ENCODE peak calls at places on chromosomes 7 and 10, in five cellular contexts. R is upper lobe of right lung, I is lung, T is IMR-90, S is kidney. Z is an unnamed sample.

GRCh38 chr10:13823046-13823711 is 236.4 kb downstream of the PRPF18 start:
- DNase-seq in I (no peak), T (no peak), R (no peak), S (no peak), Z (no peak)

GRCh38 chr10:25017661-25018060 is 1.2 kb downstream of the THNSL1 start:
- DNase-seq in R (no peak), I (no peak), T (no peak), S (no peak), Z (no peak)

GRCh38 chr7:153772966-153773365 is 279.2 kb upstream of the DPP6 start:
- DNase-seq in I (no peak), S (no peak), R (no peak), T (no peak), Z (no peak)

GRCh38 chr7:77289387-77289786 is 89.8 kb upstream of the FGL2 start:
- DNase-seq in I (no peak), R (no peak), T (no peak), S (no peak), Z (no peak)

GRCh38 chr7:119397156-119397555 is 875.8 kb upstream of the KCND2 start:
- DNase-seq in S (no peak), I (no peak), T (no peak), R (no peak), Z (no peak)

GRCh38 chr7:23299770-23300300 is 696 bp downstream of the MALSU1 start:
- DNase-seq in S (no peak), I (no peak), T (peak; percentile 35), R (no peak), Z (no peak)

GRCh38 chr7:108358553-108358952 is 97.7 kb downstream of the NRCAM start:
- DNase-seq in I (no peak), S (no peak), R (no peak), T (peak; percentile 64), Z (no peak)

GRCh38 chr10:13775786-13776780 is 189.3 kb downstream of the PRPF18 start:
- DNase-seq in I (no peak), S (no peak), T (peak; percentile 93), R (no peak), Z (no peak)

GRCh38 chr7:14275346-14275745 is 285.9 kb upstream of the ETV1 start:
- DNase-seq in T (no peak), S (no peak), R (no peak), I (no peak), Z (no peak)

GRCh38 chr7:129166745-129167144 is 21.7 kb upstream of the SMO start:
- DNase-seq in R (no peak), I (no peak), T (no peak), S (no peak), Z (no peak)

GRCh38 chr7:101238226-101239182 is 902 bp upstream of the CLDN15 start:
- DNase-seq in R (no peak), T (no peak), S (peak; percentile 78), I (no peak), Z (no peak)

GRCh38 chr7:128104109-128104742 is 73.0 kb upstream of the LRRC4 start:
- DNase-seq in T (no peak), R (no peak), I (no peak), S (no peak), Z (no peak)

GRCh38 chr10:43863270-43863669 is 214.6 kb upstream of the ZNF32 start:
- DNase-seq in I (no peak), S (no peak), R (no peak), T (no peak), Z (no peak)

GRCh38 chr7:41869091-41869490 is 166.2 kb upstream of the INHBA start:
- DNase-seq in S (no peak), I (no peak), T (peak; percentile 84), R (no peak), Z (no peak)

GRCh38 chr7:26279405-26279804 is 12.3 kb upstream of the SNX10 start:
- DNase-seq in R (no peak), S (no peak), T (no peak), I (no peak), Z (no peak)

GRCh38 chr7:26743205-26743604 is 121.2 kb downstream of the SKAP2 start:
- DNase-seq in I (no peak), R (no peak), T (peak; percentile 13), S (no peak), Z (no peak)

GRCh38 chr7:10889266-10889898 is 84.3 kb upstream of the PHF14 start:
- DNase-seq in I (no peak), T (peak; percentile 51), R (no peak), S (no peak), Z (no peak)

GRCh38 chr10:74432841-74433594 is 282.0 kb downstream of the ADK start:
- DNase-seq in S (no peak), T (peak; percentile 70), I (no peak), R (no peak), Z (no peak)

GRCh38 chr7:114073711-114074110 is 154.9 kb upstream of the PPP1R3A start:
- DNase-seq in I (no peak), R (no peak), T (no peak), S (no peak), Z (no peak)

GRCh38 chr7:138127996-138128395 is 51.7 kb downstream of the AKR1D1 start:
- DNase-seq in S (no peak), I (no peak), R (no peak), T (no peak), Z (no peak)

GRCh38 chr10:35606423-35606822 is 1.3 kb downstream of the GJD4 start:
- DNase-seq in I (no peak), T (peak; percentile 57), R (no peak), S (no peak), Z (no peak)

GRCh38 chr7:121083790-121084251 is 95.3 kb downstream of the CPED1 start:
- DNase-seq in S (no peak), T (peak; percentile 51), I (no peak), R (no peak), Z (no peak)

GRCh38 chr10:119025776-119026175 is 3.7 kb upstream of the NANOS1 start:
- DNase-seq in S (no peak), R (no peak), T (no peak), I (peak; percentile 58), Z (no peak)

GRCh38 chr7:104241581-104241980 is 33.8 kb upstream of the ORC5 start:
- DNase-seq in R (no peak), T (no peak), S (no peak), I (no peak), Z (no peak)

GRCh38 chr10:47402681-47403301 is 18.7 kb upstream of the ZNF488 start:
- DNase-seq in R (no peak), T (peak; percentile 88), S (peak; percentile 90), I (peak; percentile 50), Z (peak; percentile 79)

GRCh38 chr10:89332092-89332633 is 4.4 kb downstream of the IFIT3 start:
- DNase-seq in T (peak; percentile 78), R (no peak), I (no peak), S (no peak), Z (no peak)

GRCh38 chr7:50724526-50725520 is 57.9 kb downstream of the GRB10 start:
- DNase-seq in R (no peak), S (no peak), I (no peak), T (no peak), Z (no peak)

GRCh38 chr7:36227223-36227622 is 74.2 kb downstream of the EEPD1 start:
- DNase-seq in I (no peak), R (no peak), T (peak; percentile 72), S (no peak), Z (no peak)

GRCh38 chr10:30462513-30462912 is 28.5 kb downstream of the MAP3K8 start:
- DNase-seq in S (no peak), T (no peak), R (no peak), I (no peak), Z (no peak)

GRCh38 chr7:149457766-149458165 is 3.1 kb downstream of the ZNF777 start:
- DNase-seq in R (no peak), S (no peak), I (no peak), T (no peak), Z (no peak)

GRCh38 chr10:15809450-15809849 is 50.9 kb downstream of the MINDY3 start:
- DNase-seq in R (no peak), T (no peak), S (no peak), I (no peak), Z (no peak)

DNA sequence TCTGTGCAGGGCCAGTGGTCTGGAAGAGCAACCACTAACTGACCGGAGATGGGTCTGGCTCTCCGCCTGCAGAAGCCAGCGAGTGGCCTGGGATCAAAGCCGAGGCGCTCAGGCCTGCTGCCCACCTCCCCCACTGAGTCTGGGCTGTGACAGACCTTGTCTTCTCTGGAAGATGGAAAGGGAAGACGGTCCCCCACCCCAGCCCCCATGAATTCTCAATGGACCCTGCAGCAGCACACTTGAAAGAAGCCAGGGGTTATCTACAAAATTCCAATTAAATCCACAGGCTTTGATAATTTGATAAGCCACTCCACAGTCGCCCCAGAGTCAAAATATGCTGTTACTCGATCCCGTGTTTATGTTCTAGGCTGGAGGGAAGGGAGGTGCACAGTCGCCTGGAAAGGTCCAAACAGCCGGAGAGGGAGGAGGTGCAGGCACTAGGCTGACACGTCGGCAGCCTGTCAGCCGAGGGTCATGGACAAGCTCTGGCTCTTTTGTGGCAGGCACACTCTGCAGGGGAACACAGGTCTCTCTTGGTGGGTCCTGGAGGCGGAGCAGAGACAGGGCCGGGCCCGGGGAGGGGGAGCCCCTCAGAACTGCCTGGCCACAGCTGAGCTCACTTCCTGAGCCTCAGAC is 134.9 kb downstream of the SH3PXD2A start:
- DNase-seq in T (peak; percentile 65), S (no peak), R (no peak), I (no peak), Z (no peak)
- H3K4me1 ChIP-seq in T (peaks cover 22% of the 10 kb centered on the region), S (no peaks in the 10 kb centered on the region), R (no peaks in the 10 kb centered on the region), I (no peaks in the 10 kb centered on the region), Z (peaks cover 33% of the 10 kb centered on the region)

GRCh38 chr7:117975436-117975835 is 102.2 kb upstream of the CTTNBP2 start:
- DNase-seq in S (no peak), I (no peak), R (no peak), T (no peak), Z (no peak)
- H3K27ac ChIP-seq in S (no peak overlapping the region), I (no peak overlapping the region), R (no peak overlapping the region), T (no peak overlapping the region), Z (no peak overlapping the region)

GRCh38 chr7:2432910-2433712 is 29.7 kb downstream of the CHST12 start:
- DNase-seq in S (peak; percentile 65), I (no peak), R (no peak), T (no peak), Z (no peak)

GRCh38 chr7:2433713-2434550 is 30.5 kb downstream of the CHST12 start:
- DNase-seq in S (no peak), T (no peak), R (peak; percentile 91), I (peak; percentile 79), Z (no peak)

GRCh38 chr7:2425749-2426148 is 22.3 kb downstream of the CHST12 start:
- DNase-seq in R (no peak), I (no peak), T (no peak), S (no peak), Z (no peak)

GRCh38 chr7:2436341-2437104 is 33.1 kb downstream of the CHST12 start:
- DNase-seq in I (no peak), S (no peak), T (no peak), R (no peak), Z (no peak)

GRCh38 chr7:2431260-2431867 is 28.0 kb downstream of the CHST12 start:
- DNase-seq in I (no peak), T (no peak), R (no peak), S (no peak), Z (no peak)
- TF ChIP-seq CTCF in I (peak; percentile 5), T (peak; percentile 18), R (peak; percentile 57), S (no peak), Z (no peak)

DNA sequence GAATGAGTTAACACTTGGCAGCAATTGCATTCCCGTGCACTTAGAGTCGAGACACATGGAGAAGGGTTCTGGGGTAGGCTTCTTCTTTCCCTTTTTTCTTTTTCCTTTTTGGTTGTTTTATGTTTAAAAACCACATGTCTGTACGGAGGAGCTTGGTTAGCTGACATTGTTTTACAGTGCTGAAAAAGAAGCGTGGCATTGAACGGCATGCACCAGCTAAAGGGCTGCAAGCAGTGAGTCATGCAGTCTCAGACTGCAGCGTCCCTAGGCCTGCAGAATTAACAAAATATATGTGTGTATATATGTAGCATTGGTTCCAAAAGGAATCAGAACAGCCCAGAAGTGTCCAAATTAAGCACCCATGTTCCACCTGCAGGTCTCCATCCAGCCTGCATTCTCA is 211.0 kb downstream of the TCF7L2 start:
- DNase-seq in S (no peak), T (no peak), R (no peak), I (no peak), Z (no peak)
- H3K4me1 ChIP-seq in S (no peaks in the 10 kb centered on the region), T (peaks cover 7% of the 10 kb centered on the region), R (no peaks in the 10 kb centered on the region), I (no peaks in the 10 kb centered on the region), Z (no peaks in the 10 kb centered on the region)

Z was measured in RWPE2.